ENCODE peak calls at places on chromosomes 11 and 22, in six cellular contexts. O is nephron progenitor cell, Q is pancreas, A is bronchial epithelial cell, N is AG04450, K is B cell. U is an unnamed sample.

GRCh38 chr22:33409134-33409533 is 351.0 kb upstream of the SYN3 start:
- DNase-seq in O (no peak), Q (no peak), A (no peak), N (no peak), K (no peak), U (no peak)

GRCh38 chr11:61022311-61023085 is 51.0 kb downstream of the CD6 start:
- DNase-seq in O (no peak), Q (no peak), A (no peak), N (no peak), K (peak), U (no peak)

GRCh38 chr11:73140213-73141030 is 1.7 kb downstream of the FCHSD2 start:
- DNase-seq in O (peak), Q (no peak), A (peak), N (no peak), K (no peak), U (no peak)

GRCh38 chr22:23147632-23148387 is 2.5 kb downstream of the RAB36 start:
- DNase-seq in O (no peak), Q (no peak), A (peak), N (peak), K (no peak), U (no peak)

GRCh38 chr22:45834795-45835194 is 142.2 kb downstream of the WNT7B start:
- DNase-seq in O (no peak), Q (no peak), A (no peak), N (no peak), K (no peak), U (no peak)

GRCh38 chr22:27637604-27638003 is 164.0 kb downstream of the MN1 start:
- DNase-seq in O (no peak), Q (no peak), A (peak), N (no peak), K (no peak), U (no peak)

GRCh38 chr11:27722117-27722844 is 22.0 kb upstream of the BDNF start:
- DNase-seq in O (peak), Q (peak), A (peak), N (no peak), K (no peak), U (peak)

GRCh38 chr11:44380009-44380313 is 70.0 kb upstream of the ALX4 start:
- DNase-seq in O (no peak), Q (no peak), A (no peak), N (no peak), K (no peak), U (no peak)

GRCh38 chr11:61294717-61295595 is at the start of gene VWCE:
- DNase-seq in O (peak), Q (peak), A (peak), N (no peak), K (peak), U (peak)

GRCh38 chr22:23071163-23072034 is 1.1 kb downstream of the GNAZ start:
- DNase-seq in O (no peak), Q (peak), A (no peak), N (no peak), K (no peak), U (no peak)

GRCh38 chr11:102451693-102452460 is 688 bp downstream of the TMEM123 start:
- DNase-seq in O (peak), Q (peak), A (peak), N (no peak), K (peak), U (peak)

GRCh38 chr22:30863161-30863833 is 105.3 kb downstream of the MORC2 start:
- DNase-seq in O (no peak), Q (no peak), A (no peak), N (no peak), K (no peak), U (no peak)

GRCh38 chr22:49096476-49096875 is 731.2 kb downstream of the BRD1 start:
- DNase-seq in O (no peak), Q (no peak), A (no peak), N (no peak), K (no peak), U (no peak)

GRCh38 chr22:49097966-49098365 is 729.7 kb downstream of the BRD1 start:
- DNase-seq in O (no peak), Q (no peak), A (no peak), N (no peak), K (no peak), U (no peak)

GRCh38 chr22:49099089-49099488 is 728.6 kb downstream of the BRD1 start:
- DNase-seq in O (no peak), Q (no peak), A (no peak), N (no peak), K (no peak), U (no peak)

GRCh38 chr22:49095366-49095765 is 732.3 kb downstream of the BRD1 start:
- DNase-seq in O (no peak), Q (no peak), A (no peak), N (no peak), K (no peak), U (no peak)

DNA sequence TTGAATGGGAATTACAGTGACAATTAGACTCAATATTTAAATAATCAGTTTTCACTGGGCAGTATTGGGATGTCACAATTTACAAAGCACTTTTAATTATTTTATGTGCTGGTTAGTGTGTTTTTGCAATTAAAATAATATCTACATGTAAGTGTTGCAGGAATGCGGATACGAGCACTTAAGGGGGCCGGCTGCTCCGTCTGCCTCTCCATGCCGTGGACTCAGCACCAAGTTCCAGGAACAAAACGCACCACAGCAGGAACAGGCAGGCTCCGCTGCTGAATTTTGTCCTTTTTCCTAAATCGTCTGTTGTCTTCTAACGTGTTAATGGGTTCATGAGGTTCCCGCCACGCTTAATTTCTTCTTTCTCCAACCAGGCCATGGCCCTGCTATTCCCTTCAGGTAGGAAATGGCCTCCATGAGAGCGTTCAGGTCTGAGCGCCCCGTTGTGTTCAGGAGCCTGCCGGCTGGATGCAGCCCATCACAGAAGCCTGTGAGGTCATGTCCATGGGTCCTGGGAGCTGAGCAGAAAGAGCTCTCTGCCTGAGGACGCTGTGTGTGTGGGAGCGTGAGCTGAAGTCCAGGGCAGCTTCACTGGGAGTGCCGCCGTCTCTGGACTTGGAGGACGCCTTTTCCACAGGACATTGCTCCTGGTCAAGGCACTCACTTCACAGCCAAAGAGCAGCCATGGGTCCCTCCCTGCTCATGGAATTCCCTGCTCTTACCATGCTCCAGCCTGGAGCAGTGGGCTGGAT is 730.3 kb downstream of the BRD1 start:
- DNase-seq in O (no peak), Q (no peak), A (no peak), N (no peak), K (no peak), U (no peak)
- TF ChIP-seq CTCF in O (no peak), Q (no peak), A (no peak), N (no peak), K (no peak), U (no peak)

GRCh38 chr22:42811510-42811909 is 45.6 kb downstream of the ARFGAP3 start:
- DNase-seq in O (no peak), Q (no peak), A (no peak), N (no peak), K (no peak), U (no peak)
- TF ChIP-seq CTCF in O (no peak), Q (no peak), A (no peak), N (no peak), K (no peak), U (no peak)

DNA sequence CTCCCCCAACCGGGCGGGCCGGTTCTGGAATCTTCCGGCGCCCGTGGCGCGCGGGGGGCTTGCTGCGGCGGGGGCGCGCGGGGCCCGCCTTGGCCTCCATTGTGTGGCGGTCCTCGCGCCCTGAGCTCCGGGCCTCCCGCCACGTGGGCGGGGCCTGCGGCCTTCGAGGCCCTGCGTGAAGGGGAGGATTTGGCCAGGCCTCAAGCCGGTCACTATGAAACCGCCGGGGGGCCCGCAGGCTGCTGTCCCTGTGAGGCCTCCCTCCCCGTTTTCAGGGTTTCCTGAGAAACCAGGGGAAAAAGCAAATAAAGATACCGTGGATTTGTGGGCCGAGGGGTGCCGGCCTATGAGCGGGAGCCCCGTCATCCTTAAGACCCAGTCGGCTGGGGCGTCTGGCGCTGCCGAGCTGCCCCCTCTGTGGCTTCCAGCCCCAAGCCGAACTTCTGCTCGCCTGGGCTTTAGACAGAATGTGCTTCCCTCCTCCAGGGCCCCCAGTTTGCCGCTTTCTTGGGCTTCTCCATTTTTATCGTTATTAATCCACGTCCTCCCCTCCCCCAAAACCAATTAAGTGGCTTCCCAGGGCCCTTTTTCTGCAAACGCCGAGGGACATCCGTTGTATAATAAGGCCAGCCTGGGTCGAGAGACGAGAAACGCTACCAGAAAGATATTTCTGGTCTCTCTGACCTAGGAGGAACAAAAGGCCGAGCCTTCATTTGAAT is 602 bp downstream of the EWSR1 start:
- DNase-seq in O (peak), Q (peak), A (peak), N (peak), K (no peak), U (no peak)
- TF ChIP-seq CTCF in O (no peak), Q (no peak), A (no peak), N (no peak), K (no peak), U (no peak)

DNA sequence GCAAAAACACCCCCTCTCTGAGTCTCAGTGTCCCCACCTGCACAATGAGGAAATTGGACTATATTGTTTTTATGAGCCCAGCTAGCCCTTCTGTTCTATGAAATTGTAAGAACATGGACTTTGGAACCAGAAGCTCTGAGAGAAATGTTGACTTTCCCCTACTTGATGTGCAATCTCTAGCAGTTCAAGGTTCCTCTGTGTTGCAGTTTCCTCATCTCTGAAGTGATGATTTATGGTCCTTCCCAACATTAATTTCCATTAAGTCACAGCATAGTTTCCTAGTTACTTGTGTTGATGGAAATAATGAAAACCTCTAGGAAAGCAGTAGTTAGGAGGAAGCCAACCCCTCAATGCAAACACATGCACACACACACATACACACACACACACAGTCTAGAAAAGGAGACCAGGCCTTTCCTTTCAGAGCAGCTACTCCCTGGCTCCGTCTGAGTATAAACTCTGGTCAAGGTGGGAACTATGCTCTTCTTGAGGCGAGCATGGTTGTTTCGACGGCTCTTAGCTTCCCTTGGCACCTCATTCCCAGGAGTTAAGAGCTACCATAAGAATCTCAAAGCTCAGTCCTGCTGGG is 518.4 kb downstream of the SOX6 start:
- DNase-seq in O (no peak), Q (no peak), A (no peak), N (no peak), K (no peak), U (no peak)
- TF ChIP-seq CTCF in O (no peak), Q (no peak), A (no peak), N (no peak), K (no peak), U (no peak)

DNA sequence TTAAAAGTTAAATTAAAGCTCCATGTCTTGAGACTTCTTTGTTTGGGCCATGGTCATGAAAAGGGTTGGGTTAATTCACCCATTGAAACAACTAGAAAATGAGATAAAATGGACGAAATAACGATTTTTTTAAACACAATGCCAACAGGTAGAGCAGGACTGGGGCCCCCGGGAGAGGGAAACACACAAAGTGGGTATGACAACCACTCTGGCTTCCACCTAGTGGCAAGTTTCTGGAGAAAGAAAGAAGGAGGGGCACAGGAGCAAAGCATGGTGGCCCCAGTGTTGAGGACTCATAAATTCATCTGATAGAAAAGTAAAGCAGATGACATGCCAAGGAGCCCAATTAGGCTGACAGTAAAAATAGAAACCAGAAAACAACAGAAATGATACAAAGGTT is 68.4 kb downstream of the MYEOV start:
- DNase-seq in O (no peak), Q (no peak), A (no peak), N (no peak), K (no peak), U (no peak)
- TF ChIP-seq CTCF in O (no peak), Q (no peak), A (no peak), N (no peak), K (no peak), U (no peak)

GRCh38 chr11:83671295-83671694 is 385.1 kb upstream of the CCDC90B start:
- DNase-seq in O (no peak), Q (no peak), A (no peak), N (no peak), K (peak), U (no peak)
- TF ChIP-seq CTCF in O (no peak), Q (no peak), A (no peak), N (no peak), K (peak), U (no peak)